ENCODE peak calls at places on chromosomes 2 and 18, in six cellular contexts. R is mammary epithelial cell, Y is adrenal gland, I is cardiac muscle cell, T is AG04450, S is left ventricle myocardium inferior. X is an unnamed sample.

GRCh38 chr18:58766164-58766563 is 94.9 kb downstream of the MALT1 start:
- DNase-seq in T (no peak), R (no peak), S (no peak), Y (no peak), I (no peak), X (no peak)

GRCh38 chr2:229634574-229635185 is 79.7 kb downstream of the DNER start:
- DNase-seq in T (no peak), Y (no peak), I (no peak), R (no peak), S (no peak), X (peak)

GRCh38 chr18:26495267-26495666 is 53.1 kb downstream of the KCTD1 start:
- DNase-seq in S (no peak), R (no peak), I (no peak), T (no peak), Y (no peak), X (no peak)

GRCh38 chr18:49082714-49083688 is 132.2 kb upstream of the SMAD7 start:
- DNase-seq in R (peak), T (no peak), S (no peak), Y (no peak), I (no peak), X (no peak)

GRCh38 chr2:18387479-18388206 is 172.8 kb downstream of the RDH14 start:
- DNase-seq in Y (peak), T (peak), I (peak), R (peak), S (peak), X (peak)

GRCh38 chr2:241307055-241307454 is 8.4 kb downstream of the HDLBP start:
- DNase-seq in Y (no peak), R (no peak), I (no peak), S (no peak), T (no peak), X (no peak)

GRCh38 chr18:30444544-30444943 is 598.0 kb downstream of the DSC3 start:
- DNase-seq in I (no peak), S (no peak), Y (no peak), T (no peak), R (no peak), X (no peak)

GRCh38 chr2:68590702-68591101 is 52.7 kb upstream of the PROKR1 start:
- DNase-seq in Y (no peak), R (no peak), I (no peak), S (no peak), T (no peak), X (no peak)

GRCh38 chr2:3774336-3774735 is 71.0 kb downstream of the DCDC2C start:
- DNase-seq in S (no peak), I (no peak), R (no peak), Y (no peak), T (no peak), X (no peak)

GRCh38 chr2:185628985-185629384 is 109.6 kb upstream of the FSIP2 start:
- DNase-seq in R (peak), T (no peak), Y (peak), S (no peak), I (no peak), X (peak)

GRCh38 chr18:74457743-74458465 is 796 bp upstream of the DIPK1C start:
- DNase-seq in Y (no peak), R (no peak), T (no peak), I (no peak), S (peak), X (peak)

GRCh38 chr18:58321986-58322385 is 278.0 kb downstream of the NEDD4L start:
- DNase-seq in T (no peak), I (peak), R (peak), S (peak), Y (peak), X (peak)

GRCh38 chr2:42513252-42513918 is 19.6 kb upstream of the KCNG3 start:
- DNase-seq in S (no peak), I (peak), T (peak), Y (no peak), R (peak), X (peak)

DNA sequence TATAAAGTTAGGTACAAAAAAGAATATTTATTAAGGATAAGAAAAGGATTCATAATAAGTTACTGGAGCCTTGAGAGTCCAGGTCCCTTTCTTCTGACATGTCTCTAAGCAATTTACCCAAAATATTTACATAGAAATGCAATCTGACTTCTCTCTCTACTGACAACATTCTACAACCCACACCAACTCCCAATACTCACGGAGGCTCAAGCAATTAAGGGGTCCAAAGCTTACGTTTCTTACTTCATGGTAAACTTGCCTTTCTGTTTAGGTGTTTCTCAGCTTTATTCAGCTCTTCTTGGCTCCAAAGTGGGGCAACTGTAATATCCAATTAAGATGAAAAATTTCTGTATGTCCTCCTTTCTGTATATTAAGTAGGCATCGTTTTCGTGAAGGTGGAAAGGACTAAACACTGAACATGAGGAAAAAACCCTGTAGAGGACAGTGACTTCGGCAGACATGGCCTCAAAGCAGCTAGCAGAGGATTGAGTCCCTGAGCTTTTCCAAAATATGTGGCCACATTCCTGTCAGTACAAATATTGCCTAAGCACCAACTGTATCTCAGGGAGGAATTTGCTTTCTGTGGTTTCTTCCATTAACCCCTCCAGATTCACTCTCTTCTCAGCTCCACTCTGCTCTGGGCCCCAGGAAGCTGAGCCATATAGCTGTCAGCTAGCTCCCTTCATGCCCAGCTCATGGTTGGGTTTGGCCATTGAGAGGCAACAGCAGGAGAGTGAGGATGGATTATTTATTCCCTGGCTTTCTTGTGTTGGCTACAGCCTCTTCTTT is 67.9 kb upstream of the GLS start:
- DNase-seq in R (no peak), S (no peak), Y (no peak), T (peak), I (peak), X (no peak)
- H3K4me3 ChIP-seq in R (no peak), S (no peak), Y (no peak), T (no peak), I (no peak), X (no peak)

DNA sequence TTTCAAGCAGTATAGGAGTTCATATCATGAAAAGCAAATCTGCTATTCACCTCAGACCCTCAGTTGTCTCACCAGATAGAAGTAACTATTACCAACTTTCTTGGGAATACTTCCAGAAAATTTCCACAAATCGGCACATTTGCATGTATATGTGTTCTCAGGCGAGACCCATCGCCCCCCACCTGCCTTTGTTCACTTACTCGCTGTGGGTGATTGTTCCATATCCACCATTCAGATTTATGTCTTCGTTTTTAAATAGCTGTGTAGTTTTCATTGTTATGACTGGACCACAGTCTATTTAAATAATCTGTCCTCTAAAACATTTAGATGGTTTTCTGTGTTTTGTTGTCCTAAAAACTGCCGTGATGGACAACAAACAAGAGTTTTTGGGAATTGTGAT is 3.3 kb downstream of the TRIM54 start:
- DNase-seq in T (no peak), S (no peak), R (no peak), I (no peak), Y (no peak), X (no peak)
- H3K4me3 ChIP-seq in T (no peak), S (peak), R (no peak), I (no peak), Y (no peak), X (no peak)

DNA sequence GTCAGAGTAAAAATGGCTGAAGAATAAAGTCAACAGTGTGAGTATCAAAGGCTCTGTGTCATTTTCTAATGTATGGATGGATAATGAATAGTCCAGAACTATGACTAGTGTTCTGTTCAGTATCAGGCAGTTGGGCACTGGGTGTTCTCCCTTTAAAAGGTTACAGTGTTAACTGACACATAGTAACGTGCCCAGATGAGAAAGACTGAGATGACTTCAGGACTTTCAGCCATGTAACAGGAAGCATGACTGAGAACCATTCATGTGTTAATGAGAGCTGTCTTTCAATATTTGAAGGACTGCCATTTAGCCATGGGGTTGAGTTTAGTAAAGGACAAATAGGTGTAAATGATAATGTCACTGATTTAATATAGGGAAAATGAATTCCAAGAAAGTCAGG is 187.1 kb downstream of the GULP1 start:
- DNase-seq in I (no peak), R (peak), T (no peak), S (no peak), Y (no peak), X (peak)
- H3K4me3 ChIP-seq in I (no peak), R (no peak), T (no peak), S (no peak), Y (no peak), X (no peak)

DNA sequence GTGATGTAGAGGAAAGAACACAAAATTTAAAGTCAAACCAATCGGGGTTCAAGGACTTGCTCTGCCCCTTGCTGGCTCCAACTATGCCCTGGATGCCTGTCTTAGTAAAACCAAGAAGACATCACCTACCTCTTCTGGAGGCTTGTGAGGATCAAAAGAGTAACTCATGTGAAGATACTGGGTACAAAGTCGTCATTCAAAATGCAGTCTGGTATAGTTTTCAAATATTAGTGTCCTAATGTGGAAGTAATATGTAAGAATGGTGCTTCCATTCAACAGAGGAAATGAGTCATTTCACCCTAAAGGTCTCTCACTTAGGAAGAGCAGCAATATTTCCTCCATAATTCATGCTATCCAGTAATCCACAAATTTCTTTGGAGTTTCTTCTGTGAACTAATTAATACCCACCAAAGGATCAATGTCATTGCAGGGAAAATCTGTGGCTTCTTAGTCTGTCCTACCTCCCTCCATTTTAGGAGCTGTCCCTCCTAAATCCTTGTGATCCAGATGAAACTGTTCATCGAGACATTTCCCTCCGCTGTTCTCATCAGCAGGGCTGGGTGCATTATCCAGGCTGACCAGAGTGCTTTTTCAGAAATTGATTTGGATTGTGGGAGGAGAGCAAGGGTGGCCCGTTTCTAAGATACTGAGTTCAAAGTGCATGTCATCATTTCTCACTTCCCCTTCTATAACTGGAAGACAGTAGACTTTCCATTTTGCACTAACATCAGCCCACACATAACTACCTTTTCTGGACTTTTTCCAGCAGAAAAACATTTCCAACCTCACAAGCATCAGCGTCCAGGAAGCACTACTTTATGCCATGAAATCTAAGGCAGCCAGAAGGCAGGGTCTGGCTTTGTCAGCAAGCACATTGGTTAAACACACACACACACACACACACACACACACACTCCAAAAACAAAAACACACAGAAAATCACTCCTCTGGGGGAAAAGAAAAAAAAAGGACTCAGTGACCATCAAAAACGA is 94.3 kb downstream of the ANKRD44 start:
- DNase-seq in R (no peak), T (no peak), I (peak), S (no peak), Y (no peak), X (no peak)
- H3K4me3 ChIP-seq in R (no peak), T (no peak), I (no peak), S (no peak), Y (no peak), X (no peak)